ENCODE peak calls at places on chromosomes 4 and X, in ten cellular contexts. X, Q, F, L, J, T, C, O, B and A are unnamed samples.

GRCh38 chrX:50111762-50112161 is 89.0 kb downstream of the AKAP4 start:
- DNase-seq in X (no peak), Q (no peak), F (no peak), L (no peak), J (no peak), T (peak), C (no peak), O (no peak), B (peak), A (no peak)

GRCh38 chr4:144645102-144645469 is 870 bp upstream of the HHIP start:
- DNase-seq in X (no peak), Q (no peak), F (no peak), L (no peak), J (no peak), T (no peak), C (no peak), O (peak), B (peak), A (no peak)

GRCh38 chrX:34810364-34810763 is 132.2 kb upstream of the FAM47B start:
- DNase-seq in X (no peak), Q (no peak), F (peak), L (peak), J (no peak), T (no peak), C (no peak), O (peak), B (no peak), A (no peak)

GRCh38 chr4:184168406-184169019 is 49.2 kb downstream of the ENPP6 start:
- DNase-seq in X (peak), Q (peak), F (peak), L (peak), J (peak), T (peak), C (no peak), O (peak), B (peak), A (peak)

GRCh38 chrX:97527725-97528124 is 644.0 kb downstream of the RPA4 start:
- DNase-seq in X (no peak), Q (no peak), F (no peak), L (no peak), J (no peak), T (no peak), C (no peak), O (no peak), B (no peak), A (no peak)

GRCh38 chrX:97310373-97310772 is 426.7 kb downstream of the RPA4 start:
- DNase-seq in X (no peak), Q (no peak), F (no peak), L (no peak), J (no peak), T (no peak), C (no peak), O (no peak), B (no peak), A (no peak)

GRCh38 chr4:156939801-156940200 is 31.8 kb downstream of the PDGFC start:
- DNase-seq in X (no peak), Q (no peak), F (no peak), L (no peak), J (no peak), T (no peak), C (no peak), O (no peak), B (no peak), A (no peak)

GRCh38 chr4:173074501-173074946 is 94.1 kb upstream of the GALNT7 start:
- DNase-seq in X (peak), Q (no peak), F (peak), L (peak), J (peak), T (no peak), C (no peak), O (no peak), B (no peak), A (no peak)

GRCh38 chr4:93327346-93327745 is 501.2 kb upstream of the ATOH1 start:
- DNase-seq in X (no peak), Q (no peak), F (no peak), L (no peak), J (no peak), T (no peak), C (no peak), O (no peak), B (no peak), A (no peak)

GRCh38 chrX:106730385-106730784 is 3.9 kb downstream of the RNF128 start:
- DNase-seq in X (no peak), Q (no peak), F (no peak), L (no peak), J (no peak), T (no peak), C (no peak), O (no peak), B (no peak), A (no peak)

GRCh38 chr4:80035336-80035735 is 37.7 kb downstream of the ANTXR2 start:
- DNase-seq in X (no peak), Q (no peak), F (no peak), L (no peak), J (no peak), T (peak), C (no peak), O (no peak), B (no peak), A (no peak)

GRCh38 chr4:27429260-27429970 is 568.8 kb downstream of the STIM2 start:
- DNase-seq in X (no peak), Q (no peak), F (no peak), L (no peak), J (no peak), T (no peak), C (no peak), O (no peak), B (no peak), A (no peak)

GRCh38 chrX:48864210-48864609 is 28.8 kb upstream of the PCSK1N start:
- DNase-seq in X (no peak), Q (no peak), F (peak), L (no peak), J (no peak), T (no peak), C (peak), O (no peak), B (no peak), A (no peak)

GRCh38 chr4:11597506-11597905 is 168.8 kb upstream of the HS3ST1 start:
- DNase-seq in X (no peak), Q (no peak), F (no peak), L (no peak), J (no peak), T (no peak), C (peak), O (no peak), B (no peak), A (no peak)

GRCh38 chrX:109812236-109812635 is 79.2 kb upstream of the ACSL4 start:
- DNase-seq in X (no peak), Q (no peak), F (no peak), L (no peak), J (no peak), T (no peak), C (no peak), O (no peak), B (no peak), A (no peak)

GRCh38 chr4:142817442-142817841 is 28.7 kb downstream of the INPP4B start:
- DNase-seq in X (peak), Q (peak), F (peak), L (peak), J (no peak), T (no peak), C (no peak), O (no peak), B (no peak), A (peak)

GRCh38 chr4:123398151-123398802 is 1.7 kb downstream of the SPRY1 start:
- DNase-seq in X (no peak), Q (peak), F (no peak), L (peak), J (peak), T (peak), C (peak), O (peak), B (peak), A (no peak)

GRCh38 chrX:133005038-133005437 is 46.6 kb upstream of the HS6ST2 start:
- DNase-seq in X (no peak), Q (no peak), F (peak), L (no peak), J (no peak), T (no peak), C (no peak), O (no peak), B (no peak), A (no peak)

GRCh38 chr4:122980860-122981259 is 58.5 kb upstream of the NUDT6 start:
- DNase-seq in X (no peak), Q (no peak), F (no peak), L (no peak), J (no peak), T (no peak), C (no peak), O (no peak), B (no peak), A (no peak)

GRCh38 chr4:4930677-4931076 is 71.2 kb downstream of the MSX1 start:
- DNase-seq in X (no peak), Q (no peak), F (no peak), L (no peak), J (no peak), T (no peak), C (no peak), O (no peak), B (no peak), A (no peak)

GRCh38 chr4:139470997-139471665 is 17.2 kb downstream of the RAB33B start:
- DNase-seq in X (no peak), Q (no peak), F (no peak), L (no peak), J (no peak), T (no peak), C (no peak), O (no peak), B (no peak), A (no peak)

GRCh38 chr4:169133932-169134331 is 123.9 kb upstream of the CBR4 start:
- DNase-seq in X (no peak), Q (no peak), F (no peak), L (no peak), J (no peak), T (no peak), C (peak), O (no peak), B (peak), A (no peak)

GRCh38 chrX:50381729-50382415 is 88.8 kb downstream of the DGKK start:
- DNase-seq in X (no peak), Q (no peak), F (no peak), L (no peak), J (no peak), T (no peak), C (no peak), O (no peak), B (no peak), A (no peak)

GRCh38 chr4:10053635-10054453 is 32.5 kb upstream of the SLC2A9 start:
- DNase-seq in X (no peak), Q (no peak), F (no peak), L (no peak), J (no peak), T (no peak), C (no peak), O (no peak), B (no peak), A (no peak)

GRCh38 chrX:44570524-44570923 is 27.9 kb upstream of the FUNDC1 start:
- DNase-seq in X (no peak), Q (no peak), F (peak), L (no peak), J (no peak), T (no peak), C (no peak), O (peak), B (no peak), A (no peak)

GRCh38 chr4:38905657-38906398 is 38.2 kb downstream of the FAM114A1 start:
- DNase-seq in X (no peak), Q (no peak), F (no peak), L (no peak), J (no peak), T (no peak), C (no peak), O (no peak), B (no peak), A (no peak)

GRCh38 chr4:41322613-41323012 is 65.9 kb downstream of the UCHL1 start:
- DNase-seq in X (no peak), Q (no peak), F (no peak), L (no peak), J (no peak), T (no peak), C (no peak), O (no peak), B (no peak), A (no peak)

GRCh38 chr4:40826821-40827220 is 77.1 kb downstream of the NSUN7 start:
- DNase-seq in X (no peak), Q (no peak), F (no peak), L (no peak), J (no peak), T (no peak), C (no peak), O (no peak), B (no peak), A (no peak)

GRCh38 chrX:10971759-10972158 is 139.4 kb upstream of the HCCS start:
- DNase-seq in X (no peak), Q (no peak), F (no peak), L (no peak), J (no peak), T (no peak), C (no peak), O (no peak), B (no peak), A (no peak)

GRCh38 chrX:45506149-45506768 is 305.6 kb upstream of the DIPK2B start:
- DNase-seq in X (no peak), Q (no peak), F (no peak), L (no peak), J (no peak), T (no peak), C (no peak), O (no peak), B (no peak), A (no peak)

GRCh38 chrX:7263961-7264360 is 116.0 kb upstream of the PUDP start:
- DNase-seq in X (no peak), Q (no peak), F (no peak), L (peak), J (no peak), T (no peak), C (no peak), O (no peak), B (no peak), A (no peak)

GRCh38 chr4:83109480-83110221 is 4.9 kb downstream of the PLAC8 start:
- DNase-seq in X (no peak), Q (peak), F (no peak), L (peak), J (peak), T (peak), C (peak), O (peak), B (no peak), A (no peak)

GRCh38 chr4:127403523-127404084 is 229.2 kb upstream of the INTU start:
- DNase-seq in X (no peak), Q (no peak), F (no peak), L (no peak), J (no peak), T (no peak), C (no peak), O (no peak), B (no peak), A (no peak)

GRCh38 chrX:100700809-100701208 is 31.1 kb downstream of the SYTL4 start:
- DNase-seq in X (no peak), Q (no peak), F (no peak), L (no peak), J (no peak), T (no peak), C (no peak), O (no peak), B (no peak), A (no peak)

GRCh38 chr4:183396187-183396738 is 48.2 kb upstream of the CDKN2AIP start:
- DNase-seq in X (no peak), Q (no peak), F (no peak), L (no peak), J (no peak), T (no peak), C (no peak), O (no peak), B (no peak), A (no peak)

GRCh38 chr4:35138449-35138848 is 1105.9 kb downstream of the ARAP2 start:
- DNase-seq in X (no peak), Q (no peak), F (no peak), L (no peak), J (no peak), T (no peak), C (no peak), O (no peak), B (no peak), A (no peak)

GRCh38 chr4:88969271-88969670 is 87.7 kb downstream of the FAM13A start:
- DNase-seq in X (no peak), Q (no peak), F (no peak), L (no peak), J (no peak), T (no peak), C (no peak), O (no peak), B (no peak), A (no peak)

GRCh38 chr4:28842271-28842670 is 1877.9 kb upstream of the PCDH7 start:
- DNase-seq in X (no peak), Q (no peak), F (no peak), L (no peak), J (no peak), T (no peak), C (no peak), O (no peak), B (no peak), A (no peak)

GRCh38 chrX:13043938-13044337 is 482 bp downstream of the FAM9C start:
- DNase-seq in X (no peak), Q (no peak), F (no peak), L (no peak), J (no peak), T (no peak), C (no peak), O (no peak), B (no peak), A (no peak)